ENCODE peak calls at places on chromosomes 7 and 10, in eight cellular contexts. One of them, this sample, is unnamed.

GRCh38 chr7:16754869-16755317 is 1.3 kb downstream of the TSPAN13 start:
- DNase-seq in upper lobe of right lung: no peak
- DNase-seq in left lung: no peak
- DNase-seq in nephron progenitor cell: no peak
- DNase-seq in IMR-90: no peak
- DNase-seq in progenitor cell of endocrine pancreas: no peak
- DNase-seq in epithelial cell of esophagus: peak; percentile 36
- DNase-seq in stomach: no peak
- DNase-seq in this sample: no peak

GRCh38 chr10:61891911-61892310 is 9.6 kb upstream of the ARID5B start:
- DNase-seq in upper lobe of right lung: no peak
- DNase-seq in left lung: no peak
- DNase-seq in nephron progenitor cell: no peak
- DNase-seq in IMR-90: peak; percentile 47
- DNase-seq in progenitor cell of endocrine pancreas: no peak
- DNase-seq in epithelial cell of esophagus: no peak
- DNase-seq in stomach: no peak
- DNase-seq in this sample: no peak

GRCh38 chr7:27992092-27992491 is 188.5 kb downstream of the JAZF1 start:
- DNase-seq in upper lobe of right lung: no peak
- DNase-seq in left lung: no peak
- DNase-seq in nephron progenitor cell: no peak
- DNase-seq in IMR-90: peak; percentile 25
- DNase-seq in progenitor cell of endocrine pancreas: no peak
- DNase-seq in epithelial cell of esophagus: no peak
- DNase-seq in stomach: no peak
- DNase-seq in this sample: no peak

GRCh38 chr7:45081670-45081974 is 7.1 kb downstream of the NACAD start:
- DNase-seq in upper lobe of right lung: no peak
- DNase-seq in left lung: no peak
- DNase-seq in nephron progenitor cell: no peak
- DNase-seq in IMR-90: no peak
- DNase-seq in progenitor cell of endocrine pancreas: no peak
- DNase-seq in epithelial cell of esophagus: no peak
- DNase-seq in stomach: no peak
- DNase-seq in this sample: no peak

GRCh38 chr10:118471863-118472262 is 123.6 kb downstream of the PRLHR start:
- DNase-seq in upper lobe of right lung: no peak
- DNase-seq in left lung: no peak
- DNase-seq in nephron progenitor cell: no peak
- DNase-seq in IMR-90: peak; percentile 44
- DNase-seq in progenitor cell of endocrine pancreas: no peak
- DNase-seq in epithelial cell of esophagus: peak; percentile 85
- DNase-seq in stomach: no peak
- DNase-seq in this sample: no peak

GRCh38 chr7:149126662-149127321 is 668 bp upstream of the ZNF425 start:
- DNase-seq in upper lobe of right lung: peak; percentile 90
- DNase-seq in left lung: peak; percentile 90
- DNase-seq in nephron progenitor cell: peak; percentile 52
- DNase-seq in IMR-90: peak; percentile 7
- DNase-seq in progenitor cell of endocrine pancreas: peak; percentile 28
- DNase-seq in epithelial cell of esophagus: peak; percentile 22
- DNase-seq in stomach: peak; percentile 46
- DNase-seq in this sample: peak; percentile 58

GRCh38 chr7:126574838-126575250 is 677.9 kb downstream of the GRM8 start:
- DNase-seq in upper lobe of right lung: no peak
- DNase-seq in left lung: peak; percentile 32
- DNase-seq in nephron progenitor cell: no peak
- DNase-seq in IMR-90: no peak
- DNase-seq in progenitor cell of endocrine pancreas: no peak
- DNase-seq in epithelial cell of esophagus: peak; percentile 94
- DNase-seq in stomach: no peak
- DNase-seq in this sample: peak; percentile 18

GRCh38 chr7:41420421-41420820 is 282.5 kb downstream of the INHBA start:
- DNase-seq in upper lobe of right lung: no peak
- DNase-seq in left lung: no peak
- DNase-seq in nephron progenitor cell: no peak
- DNase-seq in IMR-90: no peak
- DNase-seq in progenitor cell of endocrine pancreas: no peak
- DNase-seq in epithelial cell of esophagus: no peak
- DNase-seq in stomach: no peak
- DNase-seq in this sample: no peak

GRCh38 chr10:53325073-53325472 is 552.5 kb upstream of the MBL2 start:
- DNase-seq in upper lobe of right lung: no peak
- DNase-seq in left lung: no peak
- DNase-seq in nephron progenitor cell: no peak
- DNase-seq in IMR-90: peak; percentile 53
- DNase-seq in progenitor cell of endocrine pancreas: no peak
- DNase-seq in epithelial cell of esophagus: peak; percentile 70
- DNase-seq in stomach: no peak
- DNase-seq in this sample: no peak

GRCh38 chr7:154792436-154793055 is 210.4 kb downstream of the PAXIP1 start:
- DNase-seq in upper lobe of right lung: no peak
- DNase-seq in left lung: no peak
- DNase-seq in nephron progenitor cell: no peak
- DNase-seq in IMR-90: no peak
- DNase-seq in progenitor cell of endocrine pancreas: no peak
- DNase-seq in epithelial cell of esophagus: no peak
- DNase-seq in stomach: no peak
- DNase-seq in this sample: no peak

GRCh38 chr7:154791611-154792010 is 211.3 kb downstream of the PAXIP1 start:
- DNase-seq in upper lobe of right lung: no peak
- DNase-seq in left lung: no peak
- DNase-seq in nephron progenitor cell: no peak
- DNase-seq in IMR-90: no peak
- DNase-seq in progenitor cell of endocrine pancreas: no peak
- DNase-seq in epithelial cell of esophagus: no peak
- DNase-seq in stomach: no peak
- DNase-seq in this sample: no peak

GRCh38 chr7:154794147-154794780 is 208.7 kb downstream of the PAXIP1 start:
- DNase-seq in upper lobe of right lung: no peak
- DNase-seq in left lung: no peak
- DNase-seq in nephron progenitor cell: peak; percentile 79
- DNase-seq in IMR-90: no peak
- DNase-seq in progenitor cell of endocrine pancreas: peak; percentile 63
- DNase-seq in epithelial cell of esophagus: no peak
- DNase-seq in stomach: peak; percentile 33
- DNase-seq in this sample: no peak

GRCh38 chr7:154795437-154795836 is 207.5 kb downstream of the PAXIP1 start:
- DNase-seq in upper lobe of right lung: no peak
- DNase-seq in left lung: no peak
- DNase-seq in nephron progenitor cell: no peak
- DNase-seq in IMR-90: no peak
- DNase-seq in progenitor cell of endocrine pancreas: no peak
- DNase-seq in epithelial cell of esophagus: no peak
- DNase-seq in stomach: no peak
- DNase-seq in this sample: no peak

GRCh38 chr7:154795014-154795413 is 207.9 kb downstream of the PAXIP1 start:
- DNase-seq in upper lobe of right lung: no peak
- DNase-seq in left lung: no peak
- DNase-seq in nephron progenitor cell: no peak
- DNase-seq in IMR-90: no peak
- DNase-seq in progenitor cell of endocrine pancreas: no peak
- DNase-seq in epithelial cell of esophagus: no peak
- DNase-seq in stomach: no peak
- DNase-seq in this sample: no peak
- TF ChIP-seq CTCF in upper lobe of right lung: no peak
- TF ChIP-seq CTCF in left lung: no peak
- TF ChIP-seq CTCF in nephron progenitor cell: peak; percentile 13
- TF ChIP-seq CTCF in IMR-90: no peak
- TF ChIP-seq CTCF in progenitor cell of endocrine pancreas: peak; percentile 43
- TF ChIP-seq CTCF in epithelial cell of esophagus: no peak
- TF ChIP-seq CTCF in stomach: no peak
- TF ChIP-seq CTCF in this sample: no peak

GRCh38 chr10:58712136-58712535 is 199.5 kb downstream of the BICC1 start:
- DNase-seq in upper lobe of right lung: no peak
- DNase-seq in left lung: no peak
- DNase-seq in nephron progenitor cell: no peak
- DNase-seq in IMR-90: peak; percentile 19
- DNase-seq in progenitor cell of endocrine pancreas: no peak
- DNase-seq in epithelial cell of esophagus: no peak
- DNase-seq in stomach: no peak
- DNase-seq in this sample: no peak

GRCh38 chr10:58718596-58718995 is 205.9 kb downstream of the BICC1 start:
- DNase-seq in upper lobe of right lung: no peak
- DNase-seq in left lung: no peak
- DNase-seq in nephron progenitor cell: no peak
- DNase-seq in IMR-90: no peak
- DNase-seq in progenitor cell of endocrine pancreas: no peak
- DNase-seq in epithelial cell of esophagus: no peak
- DNase-seq in stomach: no peak
- DNase-seq in this sample: no peak

GRCh38 chr10:58714436-58714835 is 201.8 kb downstream of the BICC1 start:
- DNase-seq in upper lobe of right lung: no peak
- DNase-seq in left lung: no peak
- DNase-seq in nephron progenitor cell: no peak
- DNase-seq in IMR-90: no peak
- DNase-seq in progenitor cell of endocrine pancreas: no peak
- DNase-seq in epithelial cell of esophagus: no peak
- DNase-seq in stomach: no peak
- DNase-seq in this sample: no peak

GRCh38 chr10:58715056-58715455 is 202.4 kb downstream of the BICC1 start:
- DNase-seq in upper lobe of right lung: no peak
- DNase-seq in left lung: no peak
- DNase-seq in nephron progenitor cell: no peak
- DNase-seq in IMR-90: peak; percentile 23
- DNase-seq in progenitor cell of endocrine pancreas: no peak
- DNase-seq in epithelial cell of esophagus: no peak
- DNase-seq in stomach: no peak
- DNase-seq in this sample: no peak

GRCh38 chr10:58712982-58713381 is 200.3 kb downstream of the BICC1 start:
- DNase-seq in upper lobe of right lung: no peak
- DNase-seq in left lung: no peak
- DNase-seq in nephron progenitor cell: no peak
- DNase-seq in IMR-90: no peak
- DNase-seq in progenitor cell of endocrine pancreas: no peak
- DNase-seq in epithelial cell of esophagus: no peak
- DNase-seq in stomach: no peak
- DNase-seq in this sample: no peak
- TF ChIP-seq CTCF in upper lobe of right lung: no peak
- TF ChIP-seq CTCF in left lung: no peak
- TF ChIP-seq CTCF in nephron progenitor cell: no peak
- TF ChIP-seq CTCF in IMR-90: peak; percentile 25
- TF ChIP-seq CTCF in progenitor cell of endocrine pancreas: peak; percentile 30
- TF ChIP-seq CTCF in epithelial cell of esophagus: peak; percentile 35
- TF ChIP-seq CTCF in stomach: no peak
- TF ChIP-seq CTCF in this sample: no peak

GRCh38 chr10:124709862-124710261 is 34.3 kb downstream of the FAM53B start:
- DNase-seq in upper lobe of right lung: peak; percentile 90
- DNase-seq in left lung: peak; percentile 93
- DNase-seq in nephron progenitor cell: no peak
- DNase-seq in IMR-90: no peak
- DNase-seq in progenitor cell of endocrine pancreas: no peak
- DNase-seq in epithelial cell of esophagus: peak; percentile 60
- DNase-seq in stomach: peak; percentile 81
- DNase-seq in this sample: no peak

GRCh38 chr10:124708922-124709520 is 35.2 kb downstream of the FAM53B start:
- DNase-seq in upper lobe of right lung: no peak
- DNase-seq in left lung: no peak
- DNase-seq in nephron progenitor cell: no peak
- DNase-seq in IMR-90: no peak
- DNase-seq in progenitor cell of endocrine pancreas: no peak
- DNase-seq in epithelial cell of esophagus: no peak
- DNase-seq in stomach: no peak
- DNase-seq in this sample: no peak

GRCh38 chr10:124710266-124710881 is 33.8 kb downstream of the FAM53B start:
- DNase-seq in upper lobe of right lung: no peak
- DNase-seq in left lung: peak; percentile 60
- DNase-seq in nephron progenitor cell: no peak
- DNase-seq in IMR-90: no peak
- DNase-seq in progenitor cell of endocrine pancreas: no peak
- DNase-seq in epithelial cell of esophagus: no peak
- DNase-seq in stomach: no peak
- DNase-seq in this sample: no peak

GRCh38 chr10:124712704-124713407 is 31.3 kb downstream of the FAM53B start:
- DNase-seq in upper lobe of right lung: peak; percentile 36
- DNase-seq in left lung: peak; percentile 60
- DNase-seq in nephron progenitor cell: no peak
- DNase-seq in IMR-90: no peak
- DNase-seq in progenitor cell of endocrine pancreas: no peak
- DNase-seq in epithelial cell of esophagus: no peak
- DNase-seq in stomach: no peak
- DNase-seq in this sample: no peak

GRCh38 chr10:124711145-124711544 is 33.0 kb downstream of the FAM53B start:
- DNase-seq in upper lobe of right lung: no peak
- DNase-seq in left lung: no peak
- DNase-seq in nephron progenitor cell: no peak
- DNase-seq in IMR-90: no peak
- DNase-seq in progenitor cell of endocrine pancreas: no peak
- DNase-seq in epithelial cell of esophagus: no peak
- DNase-seq in stomach: no peak
- DNase-seq in this sample: no peak
- TF ChIP-seq CTCF in upper lobe of right lung: no peak
- TF ChIP-seq CTCF in left lung: no peak
- TF ChIP-seq CTCF in nephron progenitor cell: no peak
- TF ChIP-seq CTCF in IMR-90: no peak
- TF ChIP-seq CTCF in progenitor cell of endocrine pancreas: no peak
- TF ChIP-seq CTCF in epithelial cell of esophagus: no peak
- TF ChIP-seq CTCF in stomach: no peak
- TF ChIP-seq CTCF in this sample: no peak

GRCh38 chr7:102439963-102440795 is 6.8 kb downstream of the ORAI2 start:
- DNase-seq in upper lobe of right lung: no peak
- DNase-seq in left lung: no peak
- DNase-seq in nephron progenitor cell: no peak
- DNase-seq in IMR-90: peak; percentile 79
- DNase-seq in progenitor cell of endocrine pancreas: no peak
- DNase-seq in epithelial cell of esophagus: peak; percentile 82
- DNase-seq in stomach: no peak
- DNase-seq in this sample: no peak
- TF ChIP-seq CTCF in upper lobe of right lung: no peak
- TF ChIP-seq CTCF in left lung: no peak
- TF ChIP-seq CTCF in nephron progenitor cell: no peak
- TF ChIP-seq CTCF in IMR-90: no peak
- TF ChIP-seq CTCF in progenitor cell of endocrine pancreas: no peak
- TF ChIP-seq CTCF in epithelial cell of esophagus: peak; percentile 7
- TF ChIP-seq CTCF in stomach: no peak
- TF ChIP-seq CTCF in this sample: no peak

GRCh38 chr10:91536101-91536500 is 96.8 kb downstream of the PPP1R3C start:
- DNase-seq in upper lobe of right lung: no peak
- DNase-seq in left lung: no peak
- DNase-seq in nephron progenitor cell: no peak
- DNase-seq in IMR-90: peak; percentile 72
- DNase-seq in progenitor cell of endocrine pancreas: no peak
- DNase-seq in epithelial cell of esophagus: no peak
- DNase-seq in stomach: no peak
- DNase-seq in this sample: no peak
- TF ChIP-seq CTCF in upper lobe of right lung: no peak
- TF ChIP-seq CTCF in left lung: no peak
- TF ChIP-seq CTCF in nephron progenitor cell: no peak
- TF ChIP-seq CTCF in IMR-90: no peak
- TF ChIP-seq CTCF in progenitor cell of endocrine pancreas: no peak
- TF ChIP-seq CTCF in epithelial cell of esophagus: no peak
- TF ChIP-seq CTCF in stomach: no peak
- TF ChIP-seq CTCF in this sample: no peak

DNA sequence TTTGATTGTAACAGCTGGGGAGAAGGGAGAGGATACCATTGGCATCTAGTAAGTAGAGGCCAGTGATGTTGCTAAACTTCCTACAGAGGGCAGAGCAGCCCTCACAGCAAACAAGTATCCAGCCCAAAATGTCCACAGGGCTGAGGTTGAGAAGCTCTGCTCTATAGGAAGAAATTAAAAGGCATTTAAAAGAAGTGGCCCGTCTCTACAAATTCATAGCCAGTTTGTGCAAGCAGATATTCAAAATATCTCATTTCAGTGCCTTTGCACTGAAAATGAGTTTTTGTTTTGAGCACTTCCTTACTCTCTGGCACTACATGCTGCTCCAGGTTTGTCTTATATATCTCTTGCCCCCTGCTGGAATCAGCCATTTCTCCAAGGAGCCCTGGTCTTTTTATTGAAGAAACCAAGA is 330.0 kb downstream of the BBS9 start:
- DNase-seq in upper lobe of right lung: no peak
- DNase-seq in left lung: no peak
- DNase-seq in nephron progenitor cell: peak; percentile 22
- DNase-seq in IMR-90: peak; percentile 66
- DNase-seq in progenitor cell of endocrine pancreas: no peak
- DNase-seq in epithelial cell of esophagus: peak; percentile 76
- DNase-seq in stomach: no peak
- DNase-seq in this sample: no peak
- TF ChIP-seq CTCF in upper lobe of right lung: peak; percentile 44
- TF ChIP-seq CTCF in left lung: no peak
- TF ChIP-seq CTCF in nephron progenitor cell: peak; percentile 63
- TF ChIP-seq CTCF in IMR-90: peak; percentile 54
- TF ChIP-seq CTCF in progenitor cell of endocrine pancreas: peak; percentile 60
- TF ChIP-seq CTCF in epithelial cell of esophagus: peak; percentile 75
- TF ChIP-seq CTCF in stomach: no peak
- TF ChIP-seq CTCF in this sample: peak; percentile 26